ENCODE peak calls at places on chromosomes 13 and 19, in four cellular contexts. E is HEK293T, D is WTC11, V is K562. F is an unnamed sample.

GRCh38 chr19:15456871-15457700 is 7.3 kb downstream of the RASAL3 start:
- DNase-seq in E (no peak), D (peak), V (peak), F (no peak)

GRCh38 chr13:41675306-41675705 is 218.0 kb downstream of the RGCC start:
- DNase-seq in D (no peak), V (no peak), E (no peak), F (no peak)

GRCh38 chr13:93290503-93290902 is 63.9 kb downstream of the GPC6 start:
- DNase-seq in E (no peak), V (peak), D (no peak), F (no peak)

GRCh38 chr13:30905932-30906383 is at the start of gene MEDAG:
- DNase-seq in V (no peak), E (no peak), D (peak), F (no peak)

GRCh38 chr19:44552324-44552723 is 22.8 kb upstream of the CEACAM20 start:
- DNase-seq in E (peak), V (peak), D (peak), F (peak)

GRCh38 chr13:59877933-59878332 is 285.8 kb downstream of the DIAPH3 start:
- DNase-seq in V (no peak), E (no peak), D (no peak), F (no peak)

GRCh38 chr13:36965767-36966166 is 33.4 kb downstream of the ALG5 start:
- DNase-seq in E (no peak), V (no peak), D (no peak), F (no peak)

GRCh38 chr13:98909016-98909415 is 68.8 kb downstream of the DOCK9 start:
- DNase-seq in V (no peak), E (no peak), D (no peak), F (no peak)

GRCh38 chr19:49832556-49832955 is 14.5 kb downstream of the MED25 start:
- DNase-seq in E (no peak), V (no peak), D (no peak), F (no peak)

GRCh38 chr19:5775668-5776309 is 8.8 kb downstream of the PRR22 start:
- DNase-seq in E (no peak), V (no peak), D (no peak), F (no peak)

GRCh38 chr19:49488863-49489537 is 1.6 kb downstream of the RPL13A start:
- DNase-seq in V (no peak), E (no peak), D (no peak), F (no peak)

GRCh38 chr13:59483441-59484116 is 680.1 kb downstream of the DIAPH3 start:
- DNase-seq in D (peak), V (no peak), E (no peak), F (no peak)

GRCh38 chr19:39498262-39499081 is at the start of gene DLL3:
- DNase-seq in D (peak), V (peak), E (peak), F (no peak)

GRCh38 chr13:60759499-60759898 is 362.5 kb downstream of the TDRD3 start:
- DNase-seq in V (no peak), E (no peak), D (no peak), F (peak)

GRCh38 chr19:5864725-5865486 is 5.4 kb downstream of the FUT5 start:
- DNase-seq in V (no peak), D (no peak), E (no peak), F (no peak)

GRCh38 chr13:102367836-102368235 is 34.0 kb downstream of the FGF14 start:
- DNase-seq in V (no peak), D (no peak), E (no peak), F (no peak)

GRCh38 chr19:57615346-57615745 is 1.3 kb downstream of the ZNF134 start:
- DNase-seq in D (no peak), E (no peak), V (no peak), F (no peak)

GRCh38 chr19:10270616-10271394 is at the start of gene ICAM1:
- DNase-seq in D (peak), V (peak), E (no peak), F (peak)

GRCh38 chr19:16467581-16467980 is 4.2 kb downstream of the EPS15L1 start:
- DNase-seq in D (no peak), E (no peak), V (no peak), F (no peak)

GRCh38 chr19:18961767-18962423 is 20.9 kb upstream of the HOMER3 start:
- DNase-seq in E (no peak), V (no peak), D (peak), F (peak)

GRCh38 chr13:73936001-73936400 is 198.2 kb downstream of the KLF12 start:
- DNase-seq in V (no peak), D (no peak), E (no peak), F (no peak)

GRCh38 chr13:66933994-66934393 is 296.1 kb downstream of the PCDH9 start:
- DNase-seq in D (no peak), E (no peak), V (peak), F (no peak)

GRCh38 chr19:48874309-48875135 is 2.3 kb downstream of the PPP1R15A start:
- DNase-seq in D (no peak), V (peak), E (no peak), F (no peak)

GRCh38 chr13:53197424-53197823 is 168.8 kb downstream of the OLFM4 start:
- DNase-seq in D (no peak), E (no peak), V (no peak), F (no peak)

GRCh38 chr13:109500146-109500773 is 286.1 kb downstream of the IRS2 start:
- DNase-seq in D (peak), V (peak), E (peak), F (no peak)

GRCh38 chr19:52170304-52170703 is 1.1 kb downstream of the ZNF836 start:
- DNase-seq in V (no peak), E (no peak), D (no peak), F (no peak)

GRCh38 chr19:19421326-19421725 is 15.9 kb downstream of the GATAD2A start:
- DNase-seq in D (no peak), V (no peak), E (no peak), F (no peak)

GRCh38 chr13:46211116-46211515 is 612 bp upstream of the LRRC63 start:
- DNase-seq in D (no peak), V (peak), E (peak), F (no peak)

GRCh38 chr19:13269348-13269747 is 119.1 kb downstream of the IER2 start:
- DNase-seq in V (no peak), D (no peak), E (no peak), F (no peak)

DNA sequence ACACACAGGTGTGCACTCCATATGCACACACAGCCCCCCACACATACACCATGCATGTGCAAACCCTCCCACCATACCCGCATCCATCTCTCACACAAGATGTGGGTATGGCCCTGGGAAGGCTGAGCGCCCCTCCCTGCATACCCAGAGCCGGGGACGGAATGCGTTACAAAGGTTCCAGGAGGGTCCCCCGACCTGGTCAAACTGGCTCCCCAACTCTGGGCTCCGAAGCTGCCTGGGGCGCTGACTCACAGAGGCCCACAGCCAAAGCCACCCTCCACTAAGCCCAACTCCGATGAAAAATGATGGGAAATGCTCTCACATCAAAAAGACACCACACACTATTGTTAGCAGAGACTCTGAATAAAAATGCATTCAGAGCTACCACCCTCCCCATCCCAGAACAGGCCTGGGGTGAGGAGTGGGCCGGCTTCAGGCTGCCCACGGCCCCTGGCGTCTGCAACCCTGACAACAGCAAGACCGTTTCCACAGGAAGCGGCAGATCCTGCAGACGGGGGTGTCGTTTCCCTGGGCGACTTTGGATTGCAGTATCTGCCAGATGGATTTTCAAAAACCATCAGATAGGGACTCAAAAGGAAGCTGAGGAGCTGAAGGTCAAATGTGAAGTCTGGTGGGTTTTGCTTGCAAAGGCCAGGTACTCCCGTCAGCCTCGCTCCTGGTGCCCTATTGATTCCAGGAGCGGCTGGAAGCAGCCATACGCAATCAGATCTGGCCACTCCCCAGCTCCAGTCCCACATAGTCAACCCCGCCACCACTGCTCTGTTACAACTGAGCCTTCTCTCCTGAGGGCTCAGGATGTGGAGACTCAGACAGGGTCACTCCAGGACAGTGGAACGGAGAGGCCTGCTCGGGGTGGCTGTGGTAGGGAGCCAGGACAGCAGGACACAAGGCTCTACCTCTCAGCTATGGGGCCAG is 14.3 kb downstream of the PEPD start:
- DNase-seq in E (no peak), D (no peak), V (no peak), F (no peak)
- TF ChIP-seq ELF4 in E (no peak), D (no peak), V (no peak), F (no peak)

GRCh38 chr19:439167-439900 is 21.5 kb downstream of the SHC2 start:
- DNase-seq in E (no peak), V (no peak), D (no peak), F (no peak)

GRCh38 chr19:443005-443404 is 17.8 kb downstream of the SHC2 start:
- DNase-seq in D (no peak), V (no peak), E (no peak), F (no peak)

GRCh38 chr19:442085-442484 is 18.7 kb downstream of the SHC2 start:
- DNase-seq in V (no peak), E (no peak), D (no peak), F (no peak)

GRCh38 chr19:440391-441212 is 20.2 kb downstream of the SHC2 start:
- DNase-seq in D (no peak), V (no peak), E (no peak), F (no peak)

GRCh38 chr19:441213-441823 is 19.5 kb downstream of the SHC2 start:
- DNase-seq in V (no peak), D (no peak), E (no peak), F (no peak)
- TF ChIP-seq ELF4 in V (no peak), D (no peak), E (no peak), F (no peak)

GRCh38 chr19:41957161-41957837 is 1.8 kb downstream of the RABAC1 start:
- DNase-seq in E (no peak), V (no peak), D (no peak), F (no peak)
- TF ChIP-seq ELF4 in E (no peak), V (no peak), D (no peak), F (no peak)

GRCh38 chr13:47835470-47836228 is 165.4 kb downstream of the SUCLA2 start:
- DNase-seq in E (no peak), V (no peak), D (no peak), F (no peak)
- TF ChIP-seq ELF4 in E (no peak), V (no peak), D (no peak), F (no peak)

GRCh38 chr13:79722885-79723445 is 242.0 kb downstream of the NDFIP2 start:
- DNase-seq in E (no peak), V (no peak), D (no peak), F (no peak)

GRCh38 chr13:79724348-79725103 is 243.6 kb downstream of the NDFIP2 start:
- DNase-seq in E (no peak), V (no peak), D (no peak), F (peak)

GRCh38 chr13:79723462-79724116 is 242.6 kb downstream of the NDFIP2 start:
- DNase-seq in D (no peak), V (no peak), E (no peak), F (peak)

GRCh38 chr13:79725841-79726240 is 244.9 kb downstream of the NDFIP2 start:
- DNase-seq in E (no peak), V (no peak), D (no peak), F (no peak)
- TF ChIP-seq ELF4 in E (no peak), V (no peak), D (no peak), F (no peak)

DNA sequence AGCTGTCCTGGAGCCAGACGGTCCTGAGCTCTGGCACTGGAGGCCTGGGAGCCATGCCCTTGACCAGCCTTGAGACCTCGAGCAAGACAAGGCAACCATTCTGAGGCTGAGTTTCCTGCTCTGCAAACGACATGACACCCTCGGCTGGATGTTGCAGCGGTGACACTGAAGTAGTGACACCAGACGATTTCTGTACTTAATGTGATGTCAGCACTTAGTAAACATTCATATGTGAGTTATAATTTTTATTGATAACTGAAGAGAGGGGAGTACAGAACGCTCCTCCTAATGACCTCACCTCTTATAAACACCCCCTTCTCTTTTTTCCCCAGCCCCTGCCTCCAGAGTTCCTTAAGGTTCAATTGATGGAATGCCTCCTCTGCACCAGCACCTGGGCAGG is 5.8 kb downstream of the NDUFA3 start:
- DNase-seq in E (no peak), V (no peak), D (no peak), F (no peak)
- TF ChIP-seq ELF4 in E (no peak), V (no peak), D (no peak), F (no peak)

DNA sequence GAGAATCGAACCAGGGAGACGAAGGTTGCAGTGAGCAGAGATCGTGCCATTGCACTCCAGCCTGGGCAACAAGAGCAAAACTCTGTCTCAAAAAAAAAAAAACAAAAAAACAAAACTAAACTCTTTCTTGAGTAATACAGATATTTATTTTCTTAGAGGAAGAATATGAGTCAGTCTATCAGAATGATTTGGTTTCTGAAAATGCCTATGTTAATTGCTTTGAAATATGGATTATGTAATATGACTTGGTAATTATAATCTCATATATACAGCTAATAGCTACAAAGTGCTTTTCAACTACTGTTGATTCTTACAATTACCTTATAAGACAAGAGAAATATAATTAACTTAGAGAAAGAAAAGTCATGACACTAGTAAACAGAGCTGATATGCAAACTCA is 88.1 kb downstream of the TBC1D4 start:
- DNase-seq in D (no peak), E (no peak), V (no peak), F (no peak)
- TF ChIP-seq ELF4 in D (no peak), E (no peak), V (no peak), F (no peak)

GRCh38 chr19:2550431-2551171 is 74.7 kb downstream of the GADD45B start:
- DNase-seq in V (no peak), E (no peak), D (no peak), F (no peak)
- TF ChIP-seq ELF4 in V (no peak), E (no peak), D (no peak), F (no peak)